ENCODE peak calls at places on chromosomes 13 and 19, in four cellular contexts. Y is H1, O is HepG2, F is GM12878. J is an unnamed sample.

GRCh38 chr13:97226788-97227627 is 4.9 kb downstream of the MBNL2 start:
- DNase-seq in O (no peak), Y (no peak), F (no peak), J (peak)

GRCh38 chr13:33519561-33520479 is 234.3 kb upstream of the STARD13 start:
- DNase-seq in O (no peak), Y (no peak), F (no peak), J (no peak)

GRCh38 chr13:23674795-23675640 is 104.8 kb downstream of the TNFRSF19 start:
- DNase-seq in O (peak), Y (no peak), F (no peak), J (no peak)

GRCh38 chr13:77062097-77062496 is 35.1 kb upstream of the FBXL3 start:
- DNase-seq in Y (no peak), F (no peak), O (no peak), J (no peak)

GRCh38 chr13:78743972-78744371 is 85.0 kb upstream of the OBI1 start:
- DNase-seq in O (no peak), F (no peak), Y (no peak), J (no peak)

GRCh38 chr13:27118428-27119054 is 53.1 kb downstream of the USP12 start:
- DNase-seq in O (no peak), F (no peak), Y (no peak), J (no peak)

GRCh38 chr13:73058432-73058740 is 419 bp upstream of the KLF5 start:
- DNase-seq in O (no peak), Y (no peak), F (no peak), J (no peak)

GRCh38 chr13:49421391-49421790 is 22.5 kb downstream of the CAB39L start:
- DNase-seq in O (peak), Y (no peak), F (peak), J (peak)

GRCh38 chr13:72599148-72599743 is 128.2 kb downstream of the MZT1 start:
- DNase-seq in F (no peak), O (no peak), Y (no peak), J (no peak)

GRCh38 chr13:85562282-85562681 is 236.9 kb downstream of the SLITRK6 start:
- DNase-seq in F (no peak), Y (no peak), O (no peak), J (no peak)

GRCh38 chr19:32296694-32297093 is 48.7 kb upstream of the ZNF507 start:
- DNase-seq in F (no peak), Y (no peak), O (no peak), J (no peak)

GRCh38 chr13:106691251-106691650 is 123.3 kb upstream of the ARGLU1 start:
- DNase-seq in O (no peak), Y (no peak), F (no peak), J (no peak)

GRCh38 chr19:34300380-34300779 is 46.0 kb downstream of the GARRE1 start:
- DNase-seq in O (no peak), Y (no peak), F (no peak), J (no peak)

GRCh38 chr13:26307701-26308100 is 53.8 kb downstream of the CDK8 start:
- DNase-seq in F (no peak), Y (no peak), O (no peak), J (no peak)

GRCh38 chr19:40365613-40366401 is 17.3 kb downstream of the PLD3 start:
- DNase-seq in Y (peak), O (no peak), F (no peak), J (peak)

GRCh38 chr19:14102756-14103155 is 12.2 kb upstream of the SAMD1 start:
- DNase-seq in O (no peak), Y (no peak), F (no peak), J (no peak)

GRCh38 chr19:14102102-14102696 is 11.6 kb upstream of the SAMD1 start:
- DNase-seq in Y (no peak), F (no peak), O (no peak), J (no peak)

GRCh38 chr19:14105680-14106079 is 11.9 kb downstream of the PRKACA start:
- DNase-seq in F (no peak), O (no peak), Y (no peak), J (no peak)

GRCh38 chr19:14101003-14101545 is 10.5 kb upstream of the SAMD1 start:
- DNase-seq in O (no peak), Y (no peak), F (no peak), J (no peak)

DNA sequence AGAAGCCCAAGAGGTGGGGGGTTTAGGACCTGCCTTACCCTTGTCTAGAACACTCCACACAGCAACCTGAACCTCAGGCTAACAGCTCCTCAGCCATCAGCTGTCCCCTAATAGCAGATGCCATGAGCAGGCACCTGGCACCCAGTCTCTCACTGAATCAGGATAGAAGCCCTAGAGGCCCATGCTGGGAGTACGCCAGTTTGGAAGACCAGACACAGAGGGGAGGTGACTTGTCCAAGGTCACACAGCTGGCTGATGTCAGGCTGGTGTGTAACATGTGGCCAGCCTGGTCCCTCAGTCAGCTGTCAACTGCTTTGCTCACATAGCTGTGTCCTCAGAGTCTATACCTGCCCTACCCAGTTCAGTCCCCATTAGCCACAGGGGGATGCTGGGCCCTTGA is 12.8 kb upstream of the SAMD1 start:
- DNase-seq in O (no peak), Y (no peak), F (no peak), J (no peak)
- TF ChIP-seq HDAC6 in O (no peak), Y (no peak), F (no peak), J (no peak)

GRCh38 chr19:48616491-48617056 is 1.7 kb upstream of the FAM83E start:
- DNase-seq in O (no peak), F (no peak), Y (no peak), J (no peak)

GRCh38 chr19:48617146-48617937 is 1.6 kb downstream of the RPL18 start:
- DNase-seq in O (no peak), F (no peak), Y (no peak), J (peak)

GRCh38 chr19:48618278-48618915 is 581 bp downstream of the RPL18 start:
- DNase-seq in F (no peak), O (no peak), Y (no peak), J (no peak)

GRCh38 chr19:48618916-48619691 is at the start of the genes RPL18 and SPHK2:
- DNase-seq in O (peak), F (peak), Y (peak), J (peak)

DNA sequence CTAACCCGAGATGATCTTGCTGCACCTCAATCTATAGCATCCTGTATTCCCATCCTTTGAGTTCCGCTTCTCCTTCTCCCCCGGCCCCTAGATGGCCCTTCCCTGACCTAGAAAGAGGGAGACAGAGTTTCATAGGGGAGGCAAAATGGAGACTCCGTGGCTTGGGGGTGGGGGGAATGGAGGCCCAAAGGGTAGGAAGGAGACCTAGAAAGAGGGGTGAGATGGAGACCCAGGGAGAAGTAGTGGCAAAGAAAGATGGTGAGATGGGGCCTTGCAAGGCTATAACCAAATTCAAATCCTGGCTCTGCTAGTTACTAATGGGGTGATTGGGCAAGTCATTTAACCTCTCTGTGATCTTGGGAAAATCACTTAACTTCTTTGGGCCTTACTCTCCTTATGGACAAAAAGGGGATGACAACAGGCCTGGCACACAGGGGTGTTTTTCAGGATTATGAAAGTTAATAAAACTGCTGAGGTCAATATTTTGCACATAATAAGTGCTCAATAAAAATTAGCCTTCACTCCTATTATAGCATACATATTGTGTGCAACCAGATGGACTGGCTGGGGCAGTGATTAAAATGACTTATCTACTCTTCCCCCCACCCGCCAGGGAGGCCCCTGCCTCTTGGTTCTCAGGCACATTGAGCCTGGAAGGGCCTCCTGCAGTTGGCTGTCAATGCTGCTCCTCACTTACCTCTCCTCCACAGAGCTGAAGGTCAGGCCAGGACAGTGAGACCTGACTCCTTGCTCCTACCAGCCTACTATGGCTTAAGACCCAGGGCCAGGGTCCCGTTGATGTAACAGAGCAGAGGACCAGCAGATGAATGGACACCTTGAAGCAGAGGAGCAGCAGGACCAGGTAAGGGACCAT is 623 bp downstream of the SPHK2 start:
- DNase-seq in Y (no peak), F (no peak), O (no peak), J (peak)
- TF ChIP-seq HDAC6 in Y (no peak), F (no peak), O (no peak), J (no peak)

GRCh38 chr19:7820588-7820987 is 9.4 kb upstream of the EVI5L start:
- DNase-seq in O (no peak), Y (no peak), F (no peak), J (no peak)
- TF ChIP-seq HDAC6 in O (no peak), Y (no peak), F (no peak), J (no peak)

GRCh38 chr13:114043421-114044053 is 69.7 kb upstream of the C13orf46 start:
- DNase-seq in O (peak), Y (no peak), F (no peak), J (no peak)
- TF ChIP-seq HDAC6 in O (no peak), Y (no peak), F (no peak), J (no peak)

DNA sequence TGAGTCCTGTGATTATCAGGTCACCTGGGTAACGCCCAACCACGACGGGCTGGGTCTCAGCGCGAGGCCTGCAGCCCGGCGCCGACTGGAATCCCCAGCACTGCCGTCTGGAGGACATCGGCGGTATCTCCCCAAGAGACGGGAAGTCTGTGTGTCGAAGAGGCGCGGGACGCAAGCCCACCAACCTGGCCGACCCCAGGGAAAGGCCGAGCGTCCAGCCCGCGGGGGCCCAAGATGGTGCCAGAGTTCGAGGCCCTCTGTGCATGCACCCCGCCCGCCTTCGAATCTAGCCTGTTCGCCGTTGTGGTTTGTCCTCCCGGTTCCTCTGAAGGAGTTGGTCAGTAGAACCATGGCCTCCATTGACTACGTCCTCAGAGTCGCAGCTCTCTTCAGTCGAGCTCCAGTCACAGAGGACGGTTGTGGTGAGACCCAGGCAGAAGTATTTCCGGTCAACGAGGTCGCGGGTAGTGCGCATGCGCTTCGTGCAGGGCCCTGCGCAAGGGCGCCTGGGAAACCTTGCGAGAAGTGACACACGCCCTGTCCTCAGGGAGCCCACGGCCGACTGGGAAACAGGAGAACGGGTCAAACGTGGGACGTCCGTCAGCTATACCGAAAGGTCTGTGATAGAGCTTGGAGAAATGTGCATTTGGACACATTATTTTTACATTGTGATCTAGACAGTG is 24.1 kb upstream of the PEG3 start:
- DNase-seq in F (no peak), O (no peak), Y (no peak), J (no peak)
- TF ChIP-seq HDAC6 in F (no peak), O (no peak), Y (no peak), J (no peak)

GRCh38 chr19:5966215-5966614 is 11.7 kb downstream of the RANBP3 start:
- DNase-seq in Y (no peak), O (no peak), F (no peak), J (no peak)
- TF ChIP-seq HDAC6 in Y (no peak), O (no peak), F (no peak), J (no peak)

GRCh38 chr19:720691-721160 is 12.0 kb downstream of the PALM start:
- DNase-seq in F (no peak), Y (no peak), O (peak), J (no peak)

GRCh38 chr19:722553-723101 is 13.9 kb downstream of the PALM start:
- DNase-seq in F (no peak), O (no peak), Y (no peak), J (no peak)

GRCh38 chr19:718251-719024 is 9.7 kb downstream of the PALM start:
- DNase-seq in O (no peak), Y (no peak), F (no peak), J (peak)

GRCh38 chr19:719636-720377 is 11.1 kb downstream of the PALM start:
- DNase-seq in F (no peak), Y (no peak), O (no peak), J (peak)

GRCh38 chr19:719081-719512 is 10.4 kb downstream of the PALM start:
- DNase-seq in Y (no peak), F (no peak), O (peak), J (peak)
- TF ChIP-seq HDAC6 in Y (no peak), F (no peak), O (no peak), J (no peak)

J was measured in K562.